ENCODE peak calls at places on chromosomes 3 and 15, in six cellular contexts. X, M, Z, H, N and A are unnamed samples.
A peak's percentile ranks its signal among the peaks of the same experiment; 100 is the strongest.

GRCh38 chr15:48397841-48398240 is 66.6 kb downstream of the DUT start:
- DNase-seq in X (no peak), H (no peak), Z (no peak), N (no peak), M (peak; percentile 67), A (no peak)

GRCh38 chr15:69554321-69554961 is 101.8 kb downstream of the RPLP1 start:
- DNase-seq in M (no peak), Z (peak; percentile 60), N (no peak), H (no peak), X (peak; percentile 85), A (no peak)

GRCh38 chr3:127238602-127239001 is 45.7 kb downstream of the PRR23E start:
- DNase-seq in M (no peak), H (no peak), X (no peak), N (no peak), Z (no peak), A (no peak)

GRCh38 chr3:99473321-99473751 is 165.1 kb upstream of the COL8A1 start:
- DNase-seq in M (no peak), X (no peak), N (no peak), H (no peak), Z (no peak), A (no peak)

GRCh38 chr15:81297147-81297572 is 26.8 kb downstream of the STARD5 start:
- DNase-seq in M (no peak), X (no peak), Z (no peak), H (no peak), N (no peak), A (no peak)

GRCh38 chr3:98398513-98398912 is 8.0 kb downstream of the OR5K3 start:
- DNase-seq in H (no peak), X (no peak), Z (no peak), N (no peak), M (no peak), A (no peak)

GRCh38 chr3:123642182-123642956 is 57.5 kb upstream of the HACD2 start:
- DNase-seq in H (peak; percentile 77), N (no peak), M (peak; percentile 81), Z (peak; percentile 87), X (peak; percentile 97), A (peak; percentile 12)

GRCh38 chr3:74410276-74410941 is 204.1 kb downstream of the CNTN3 start:
- DNase-seq in M (no peak), X (no peak), Z (no peak), H (no peak), N (no peak), A (no peak)

GRCh38 chr15:23472033-23472432 is 25.0 kb upstream of the GOLGA6L2 start:
- DNase-seq in M (no peak), X (no peak), N (no peak), H (no peak), Z (no peak), A (no peak)
- H3K9me3 ChIP-seq in M (no peaks in the 10 kb centered on the region), X (peaks cover 21% of the 10 kb centered on the region), N (no peaks in the 10 kb centered on the region), H (no peaks in the 10 kb centered on the region), Z (no peaks in the 10 kb centered on the region), A (no peaks in the 10 kb centered on the region)

DNA sequence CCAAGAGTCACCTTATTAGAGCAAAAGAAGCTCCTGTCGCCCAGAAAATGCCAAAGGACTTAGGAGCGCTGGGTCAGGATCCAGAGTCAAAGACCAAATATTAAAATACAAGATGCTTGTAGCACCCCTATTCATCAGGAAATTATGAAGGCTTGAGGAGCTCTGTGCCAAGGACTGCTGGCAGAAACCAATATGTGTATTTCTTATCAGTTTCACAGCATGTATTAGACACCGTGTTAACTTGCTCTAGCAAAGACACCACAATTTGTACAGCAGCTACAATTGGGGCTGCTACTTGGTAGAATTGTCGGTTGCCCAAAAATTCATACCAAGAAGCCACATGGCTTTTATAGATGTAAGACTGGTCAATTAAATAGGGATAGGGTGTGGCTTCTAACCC is 128.8 kb downstream of the CD47 start:
- DNase-seq in M (no peak), X (no peak), Z (no peak), N (no peak), H (no peak), A (no peak)
- H3K9me3 ChIP-seq in M (no peaks in the 10 kb centered on the region), X (no peaks in the 10 kb centered on the region), Z (no peaks in the 10 kb centered on the region), N (no peaks in the 10 kb centered on the region), H (no peaks in the 10 kb centered on the region), A (no peaks in the 10 kb centered on the region)

GRCh38 chr3:186929676-186930075 is 650 bp upstream of the ST6GAL1 start:
- DNase-seq in M (no peak), Z (no peak), N (no peak), X (no peak), H (no peak), A (no peak)
- H3K9me3 ChIP-seq in M (no peaks in the 10 kb centered on the region), Z (no peaks in the 10 kb centered on the region), N (no peaks in the 10 kb centered on the region), X (no peaks in the 10 kb centered on the region), H (no peaks in the 10 kb centered on the region), A (no peaks in the 10 kb centered on the region)

DNA sequence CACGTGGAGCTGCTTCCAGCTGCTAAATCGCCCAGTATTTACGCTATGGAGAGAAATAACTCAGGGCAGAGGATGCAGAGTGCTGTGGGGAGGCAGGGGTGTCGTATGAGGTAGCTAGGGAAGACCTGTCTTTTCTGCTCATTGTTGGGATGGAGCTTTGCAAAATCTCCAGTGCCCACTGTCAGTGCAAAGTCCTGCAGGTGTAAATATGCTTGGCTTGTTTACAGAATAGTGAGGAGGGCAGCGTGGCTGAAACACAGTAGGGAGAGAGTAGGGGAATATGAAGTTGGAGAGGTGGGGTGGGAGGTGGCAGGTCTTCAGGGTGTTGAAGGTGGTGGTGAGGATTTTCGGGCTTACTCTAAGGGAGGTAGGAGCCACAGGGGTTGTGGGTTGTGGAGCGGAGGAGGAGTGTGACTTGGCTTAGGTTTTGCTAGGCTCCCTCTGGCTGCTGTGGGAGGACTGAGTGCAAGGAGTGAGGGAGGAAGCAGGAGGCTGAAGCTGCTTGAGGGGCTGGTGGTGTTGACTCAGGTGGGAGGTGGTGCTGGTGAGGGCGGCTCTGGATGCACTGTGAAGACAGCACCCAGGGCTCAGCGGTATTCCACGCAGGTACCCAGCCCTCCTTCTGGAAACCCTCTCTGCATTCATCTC is 125.7 kb downstream of the FBLN2 start:
- DNase-seq in X (no peak), M (no peak), N (no peak), Z (no peak), H (no peak), A (no peak)
- H3K9me3 ChIP-seq in X (no peaks in the 10 kb centered on the region), M (no peaks in the 10 kb centered on the region), N (no peaks in the 10 kb centered on the region), Z (no peaks in the 10 kb centered on the region), H (no peaks in the 10 kb centered on the region), A (no peaks in the 10 kb centered on the region)

GRCh38 chr3:34807611-34808010 is 831.7 kb upstream of the ARPP21 start:
- DNase-seq in X (no peak), N (no peak), Z (no peak), H (no peak), M (no peak), A (no peak)
- H3K9me3 ChIP-seq in X (no peaks in the 10 kb centered on the region), N (no peaks in the 10 kb centered on the region), Z (no peaks in the 10 kb centered on the region), H (no peaks in the 10 kb centered on the region), M (no peaks in the 10 kb centered on the region), A (no peaks in the 10 kb centered on the region)

DNA sequence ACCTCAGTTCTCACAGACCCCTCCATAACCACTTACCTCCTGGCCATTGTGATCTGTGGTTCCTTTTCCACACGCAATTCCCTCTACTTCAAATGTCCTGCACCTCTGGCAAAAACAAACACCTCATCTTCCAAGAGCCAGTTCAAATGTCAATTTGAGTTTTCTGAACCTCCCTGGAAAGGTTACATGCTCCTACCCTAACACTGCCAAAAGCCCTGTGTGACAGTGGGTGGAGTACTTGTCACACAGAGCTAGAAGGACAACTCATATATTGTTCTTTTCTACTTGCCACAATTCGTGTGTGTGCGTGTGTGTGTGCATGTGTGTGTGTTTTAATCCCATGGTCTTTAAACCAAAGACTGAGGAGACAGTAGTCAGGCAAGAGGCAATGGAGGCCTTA is 331.8 kb upstream of the ARHGEF26 start:
- DNase-seq in H (no peak), Z (no peak), X (no peak), N (no peak), M (no peak), A (no peak)
- H3K9me3 ChIP-seq in H (no peaks in the 10 kb centered on the region), Z (no peaks in the 10 kb centered on the region), X (peaks cover 3% of the 10 kb centered on the region), N (no peaks in the 10 kb centered on the region), M (no peaks in the 10 kb centered on the region), A (no peaks in the 10 kb centered on the region)

GRCh38 chr3:189303584-189303983 is 131.8 kb downstream of the TPRG1 start:
- DNase-seq in N (no peak), M (no peak), H (no peak), X (no peak), Z (no peak), A (no peak)
- H3K9me3 ChIP-seq in N (no peaks in the 10 kb centered on the region), M (no peaks in the 10 kb centered on the region), H (no peaks in the 10 kb centered on the region), X (no peaks in the 10 kb centered on the region), Z (no peaks in the 10 kb centered on the region), A (no peaks in the 10 kb centered on the region)

GRCh38 chr15:25250906-25251622 is 187.8 kb downstream of the UBE3A start:
- DNase-seq in X (no peak), H (peak; percentile 6), N (no peak), Z (peak; percentile 1), M (peak; percentile 30), A (no peak)
- H3K9me3 ChIP-seq in X (peaks cover 25% of the 10 kb centered on the region), H (no peaks in the 10 kb centered on the region), N (peaks cover 16% of the 10 kb centered on the region), Z (no peaks in the 10 kb centered on the region), M (peaks cover 25% of the 10 kb centered on the region), A (no peaks in the 10 kb centered on the region)